ENCODE peak calls at places on chromosomes 12 and 14, in four cellular contexts. G is ELR; F is activated CD4-positive, CD25-positive, alpha-beta regulatory T cell treated with anti-CD3 and anti-CD28 coated beads, Interleukin-2, amount 50 U/mL, for 16 hours; Y is iris pigment epithelial cell. U is an unnamed sample.

GRCh38 chr14:72714094-72714493 is 179.8 kb downstream of the DPF3 start:
- DNase-seq in Y (no peak), F (no peak), G (no peak), U (no peak)

GRCh38 chr12:52522346-52523011 is 2.3 kb upstream of the KRT5 start:
- DNase-seq in Y (no peak), G (peak), F (no peak), U (no peak)

GRCh38 chr12:39116877-39117276 is 211.5 kb upstream of the CPNE8 start:
- DNase-seq in Y (no peak), F (no peak), G (no peak), U (no peak)

GRCh38 chr14:81247271-81247766 is 26.6 kb upstream of the GTF2A1 start:
- DNase-seq in Y (no peak), G (peak), F (no peak), U (no peak)

GRCh38 chr12:123979566-123979965 is 6.6 kb downstream of the ZNF664 start:
- DNase-seq in F (no peak), Y (no peak), G (no peak), U (no peak)

GRCh38 chr12:124774054-124774461 is 89.6 kb downstream of the SCARB1 start:
- DNase-seq in G (no peak), Y (peak), F (no peak), U (no peak)

GRCh38 chr12:53219956-53220856 is 11.8 kb downstream of the RARG start:
- DNase-seq in Y (peak), F (peak), G (peak), U (peak)

GRCh38 chr14:23153891-23154796 is 29.3 kb downstream of the SLC7A8 start:
- DNase-seq in G (peak), Y (peak), F (no peak), U (no peak)

GRCh38 chr12:114152890-114153289 is 186.8 kb upstream of the RBM19 start:
- DNase-seq in F (no peak), G (no peak), Y (no peak), U (no peak)